ENCODE peak calls at places on chromosomes 12 and 14, in seven cellular contexts. X, P, D, N, E, V and G are unnamed samples.

GRCh38 chr12:65666876-65667275 is 157.4 kb upstream of the HMGA2 start:
- DNase-seq in P (peak), D (no peak), X (no peak), E (no peak), N (no peak), V (no peak), G (peak)

GRCh38 chr12:118356809-118357326 is 15.8 kb downstream of the TAOK3 start:
- DNase-seq in E (no peak), N (peak), P (peak), V (no peak), X (no peak), D (peak), G (peak)

GRCh38 chr12:102182635-102183034 is 15.0 kb downstream of the PMCH start:
- DNase-seq in X (no peak), V (no peak), P (no peak), E (no peak), N (no peak), D (no peak), G (no peak)

GRCh38 chr14:61695695-61696527 is 598 bp downstream of the HIF1A start:
- DNase-seq in E (peak), V (peak), X (peak), P (peak), N (no peak), D (peak), G (peak)

GRCh38 chr12:91893476-91893875 is 252.2 kb downstream of the BTG1 start:
- DNase-seq in D (no peak), E (no peak), X (no peak), P (no peak), N (no peak), V (no peak), G (no peak)

GRCh38 chr12:47082283-47082962 is 2.7 kb upstream of the AMIGO2 start:
- DNase-seq in X (no peak), E (no peak), V (no peak), D (no peak), P (no peak), N (no peak), G (no peak)

GRCh38 chr12:47648056-47648579 is 57.7 kb downstream of the RPAP3 start:
- DNase-seq in N (no peak), X (no peak), E (no peak), V (no peak), P (no peak), D (no peak), G (no peak)

GRCh38 chr12:63917864-63918742 is 73.6 kb downstream of the SRGAP1 start:
- DNase-seq in E (no peak), D (peak), P (peak), N (peak), V (peak), X (no peak), G (peak)

GRCh38 chr12:25438638-25439037 is 114.4 kb downstream of the LMNTD1 start:
- DNase-seq in V (no peak), P (peak), X (no peak), N (no peak), D (peak), E (no peak), G (peak)

GRCh38 chr14:53032161-53032803 is 81.4 kb upstream of the FERMT2 start:
- DNase-seq in X (no peak), D (peak), V (no peak), E (no peak), P (peak), N (no peak), G (peak)

GRCh38 chr12:94289551-94290312 is 141.4 kb downstream of the PLXNC1 start:
- DNase-seq in E (no peak), X (no peak), D (peak), V (no peak), N (no peak), P (peak), G (peak)

GRCh38 chr14:101223561-101224162 is 320.1 kb upstream of the RTL1 start:
- DNase-seq in V (no peak), E (no peak), N (no peak), X (no peak), P (no peak), D (no peak), G (no peak)

GRCh38 chr12:6550294-6551062 is 5.4 kb downstream of the IFFO1 start:
- DNase-seq in D (no peak), X (no peak), N (no peak), E (no peak), P (no peak), V (no peak), G (no peak)

GRCh38 chr14:105411017-105411941 is 8.3 kb upstream of the MTA1 start:
- DNase-seq in P (no peak), N (no peak), V (peak), E (no peak), D (peak), X (no peak), G (no peak)

GRCh38 chr14:93906341-93907329 is 20.5 kb upstream of the FAM181A start:
- DNase-seq in V (peak), P (peak), N (no peak), E (peak), D (peak), X (peak), G (peak)

GRCh38 chr12:113684053-113684907 is 212.6 kb upstream of the LHX5 start:
- DNase-seq in X (no peak), D (no peak), P (no peak), E (no peak), N (no peak), V (no peak), G (peak)

GRCh38 chr14:101454229-101454628 is 107.1 kb upstream of the DIO3 start:
- DNase-seq in V (no peak), N (no peak), P (no peak), E (no peak), X (no peak), D (no peak), G (no peak)

GRCh38 chr12:124392991-124393790 is 98.3 kb downstream of the RFLNA start:
- DNase-seq in V (no peak), N (no peak), P (peak), X (no peak), E (peak), D (peak), G (peak)

GRCh38 chr14:53432378-53432802 is 279.3 kb upstream of the DDHD1 start:
- DNase-seq in D (peak), X (no peak), P (peak), E (no peak), N (peak), V (peak), G (peak)

GRCh38 chr12:54201001-54201794 is 12.4 kb upstream of the SMUG1 start:
- DNase-seq in N (peak), E (peak), V (peak), D (peak), X (peak), P (peak), G (peak)

GRCh38 chr12:46524778-46525177 is 152.2 kb upstream of the SLC38A2 start:
- DNase-seq in X (no peak), E (no peak), P (peak), D (peak), V (no peak), N (peak), G (peak)

GRCh38 chr12:55797068-55797467 is 20.5 kb downstream of the SARNP start:
- DNase-seq in N (no peak), X (no peak), D (peak), P (peak), V (peak), E (no peak), G (peak)